ENCODE peak calls at places on chromosome 11, in eight cellular contexts. F is GM23248; C is lung; R is Panc1; T is cardiac fibroblast; Y is NB4; W is CD8-positive, alpha-beta T cell; D is endothelial cell of umbilical vein. L is an unnamed sample.

GRCh38 chr11:70503878-70504240 is 105.5 kb downstream of the CTTN start:
- DNase-seq in C (no peak), R (no peak), D (no peak), T (no peak), Y (no peak), W (no peak), F (no peak), L (no peak)

GRCh38 chr11:119700536-119701346 is 28.3 kb downstream of the NECTIN1 start:
- DNase-seq in D (no peak), C (peak; percentile 72), W (no peak), Y (peak; percentile 78), R (no peak), T (peak; percentile 37), F (peak; percentile 23), L (no peak)

GRCh38 chr11:10623797-10624761 is 55.6 kb upstream of the LYVE1 start:
- DNase-seq in R (peak; percentile 33), D (no peak), W (no peak), F (peak; percentile 22), C (peak; percentile 71), T (peak; percentile 25), Y (peak; percentile 63), L (no peak)

GRCh38 chr11:127844843-127845242 is 742.5 kb downstream of the ETS1 start:
- DNase-seq in C (no peak), F (no peak), W (no peak), D (no peak), R (no peak), Y (no peak), T (no peak), L (no peak)

GRCh38 chr11:82796970-82797594 is 63.4 kb upstream of the FAM181B start:
- DNase-seq in R (no peak), W (no peak), Y (no peak), F (no peak), D (no peak), C (no peak), T (no peak), L (peak; percentile 54)

GRCh38 chr11:120331301-120331966 is 4.8 kb upstream of the ARHGEF12 start:
- DNase-seq in T (peak; percentile 92), W (no peak), R (no peak), D (no peak), Y (no peak), C (no peak), F (peak; percentile 94), L (no peak)

GRCh38 chr11:85848556-85848955 is 6.6 kb upstream of the CCDC83 start:
- DNase-seq in R (no peak), C (no peak), Y (no peak), F (no peak), D (no peak), T (no peak), W (no peak), L (no peak)

GRCh38 chr11:76229690-76230240 is 23.5 kb upstream of the WNT11 start:
- DNase-seq in W (no peak), R (no peak), D (no peak), F (no peak), T (no peak), Y (no peak), C (no peak), L (peak; percentile 13)

GRCh38 chr11:128458316-128458715 is 129.0 kb downstream of the ETS1 start:
- DNase-seq in T (peak; percentile 90), F (peak; percentile 81), C (no peak), R (peak; percentile 69), Y (no peak), W (no peak), D (peak; percentile 62), L (no peak)

GRCh38 chr11:133343951-133344350 is 188.3 kb downstream of the OPCML start:
- DNase-seq in D (no peak), Y (peak; percentile 70), W (no peak), T (peak; percentile 4), R (no peak), C (no peak), F (no peak), L (no peak)

GRCh38 chr11:61129608-61130523 is 27.6 kb downstream of the CD5 start:
- DNase-seq in R (peak; percentile 83), D (peak; percentile 93), T (peak; percentile 88), F (peak; percentile 84), Y (peak; percentile 90), C (peak; percentile 90), W (peak; percentile 76), L (peak; percentile 81)
- H3K4me3 ChIP-seq in R (peak overlapping the region; percentile 27), D (no peak overlapping the region), T (no peak overlapping the region), F (peak overlapping the region; percentile 21), Y (no peak overlapping the region), C (no peak overlapping the region), W (no peak overlapping the region), L (no peak overlapping the region)

GRCh38 chr11:638616-639323 is 1.7 kb downstream of the DRD4 start:
- DNase-seq in T (peak; percentile 42), R (no peak), F (peak; percentile 39), C (no peak), D (no peak), W (no peak), Y (no peak), L (no peak)
- H3K4me3 ChIP-seq in T (no peak overlapping the region), R (no peak overlapping the region), F (no peak overlapping the region), C (no peak overlapping the region), D (no peak overlapping the region), W (no peak overlapping the region), Y (no peak overlapping the region), L (no peak overlapping the region)

GRCh38 chr11:64342869-64343739 is 3.1 kb downstream of the CCDC88B start:
- DNase-seq in T (no peak), W (no peak), Y (no peak), D (no peak), R (no peak), F (no peak), C (no peak), L (peak; percentile 73)
- H3K4me3 ChIP-seq in T (peak overlapping the region; percentile 34), W (no peak overlapping the region), Y (no peak overlapping the region), D (no peak overlapping the region), R (peak overlapping the region; percentile 60), F (peak overlapping the region; percentile 64), C (no peak overlapping the region), L (peak overlapping the region; percentile 64)

GRCh38 chr11:78039919-78040671 is 17.0 kb upstream of the KCTD14 start:
- DNase-seq in W (no peak), D (peak; percentile 80), R (no peak), Y (peak; percentile 76), T (peak; percentile 93), F (peak; percentile 85), C (peak; percentile 68), L (peak; percentile 79)
- H3K4me3 ChIP-seq in W (no peak overlapping the region), D (peak overlapping the region; percentile 48), R (peak overlapping the region; percentile 34), Y (peak overlapping the region; percentile 14), T (peak overlapping the region; percentile 24), F (peak overlapping the region; percentile 64), C (no peak overlapping the region), L (peak overlapping the region; percentile 45)

DNA sequence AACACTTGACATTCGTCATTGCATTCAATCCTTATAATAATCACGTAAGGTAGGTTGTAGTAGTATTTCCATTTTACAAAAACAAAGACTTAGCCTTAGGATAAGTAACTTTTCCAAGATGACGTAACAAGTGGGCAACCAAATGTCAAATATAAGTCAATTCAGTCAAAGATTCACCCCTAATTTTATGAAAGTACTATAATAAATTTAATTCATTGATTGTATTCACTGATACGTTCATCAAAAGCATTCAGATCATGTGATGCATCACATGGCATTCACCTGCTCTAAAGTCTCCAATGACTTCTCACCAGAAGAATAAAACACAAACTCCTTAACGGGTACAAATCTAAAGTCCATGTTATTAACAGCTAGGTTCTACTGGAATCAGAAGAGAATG is 2.1 kb downstream of the KIF18A start:
- DNase-seq in R (peak; percentile 33), D (no peak), F (no peak), T (no peak), W (no peak), Y (no peak), C (no peak), L (no peak)
- H3K4me3 ChIP-seq in R (peak overlapping the region; percentile 96), D (peak overlapping the region; percentile 13), F (peak overlapping the region; percentile 94), T (no peak overlapping the region), W (no peak overlapping the region), Y (peak overlapping the region; percentile 76), C (no peak overlapping the region), L (no peak overlapping the region)

GRCh38 chr11:725624-726202 is 19.7 kb downstream of the EPS8L2 start:
- DNase-seq in T (no peak), F (no peak), R (no peak), Y (no peak), D (no peak), W (no peak), C (no peak), L (peak; percentile 19)

GRCh38 chr11:724733-725386 is 18.8 kb downstream of the EPS8L2 start:
- DNase-seq in T (no peak), R (no peak), W (no peak), Y (no peak), C (no peak), F (no peak), D (no peak), L (no peak)

GRCh38 chr11:727859-728748 is 19.2 kb upstream of the TALDO1 start:
- DNase-seq in D (peak; percentile 60), W (peak; percentile 64), C (peak; percentile 89), Y (peak; percentile 80), T (peak; percentile 95), F (peak; percentile 98), R (no peak), L (peak; percentile 88)

GRCh38 chr11:727281-727701 is 20.0 kb upstream of the TALDO1 start:
- DNase-seq in W (no peak), T (no peak), D (no peak), F (peak; percentile 29), R (no peak), C (no peak), Y (no peak), L (no peak)

GRCh38 chr11:726278-726915 is 20.4 kb downstream of the EPS8L2 start:
- DNase-seq in F (peak; percentile 73), Y (no peak), C (peak; percentile 65), W (no peak), R (no peak), T (peak; percentile 33), D (no peak), L (peak; percentile 64)
- H3K4me3 ChIP-seq in F (no peak overlapping the region), Y (no peak overlapping the region), C (no peak overlapping the region), W (peak overlapping the region; percentile 62), R (no peak overlapping the region), T (no peak overlapping the region), D (no peak overlapping the region), L (peak overlapping the region; percentile 40)

GRCh38 chr11:33893711-33894401 is 2.0 kb upstream of the LMO2 start:
- DNase-seq in D (no peak), C (no peak), Y (peak; percentile 98), F (no peak), T (peak; percentile 29), W (peak; percentile 25), R (no peak), L (no peak)
- H3K4me3 ChIP-seq in D (no peak overlapping the region), C (no peak overlapping the region), Y (peak overlapping the region; percentile 98), F (no peak overlapping the region), T (no peak overlapping the region), W (peak overlapping the region; percentile 40), R (no peak overlapping the region), L (no peak overlapping the region)

DNA sequence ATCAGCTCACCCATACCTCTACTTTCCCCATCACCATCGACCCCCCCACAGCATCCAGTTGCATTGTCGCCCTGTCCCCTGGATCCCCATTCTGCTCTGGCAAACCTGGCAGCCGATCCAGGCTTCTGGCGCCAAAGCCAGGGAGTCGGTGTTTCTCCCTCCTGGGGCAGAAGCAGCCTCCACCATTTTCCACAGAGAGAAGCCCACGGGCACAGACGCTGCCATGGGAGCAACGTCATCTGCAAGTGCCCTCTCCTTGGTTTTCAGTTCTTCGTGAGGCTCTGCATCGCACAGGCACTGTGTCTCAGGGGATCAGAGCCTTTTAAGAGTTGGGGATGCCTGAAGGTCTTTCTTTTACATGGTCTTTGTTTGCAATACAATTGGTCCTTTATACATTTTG is 2.3 kb downstream of the YPEL4 start:
- DNase-seq in C (no peak), T (peak; percentile 13), W (no peak), D (no peak), F (peak; percentile 41), R (no peak), Y (no peak), L (no peak)
- H3K4me3 ChIP-seq in C (no peak overlapping the region), T (no peak overlapping the region), W (no peak overlapping the region), D (no peak overlapping the region), F (no peak overlapping the region), R (no peak overlapping the region), Y (no peak overlapping the region), L (no peak overlapping the region)

GRCh38 chr11:57424137-57424801 is 2.7 kb downstream of the SLC43A3 start:
- DNase-seq in Y (no peak), T (no peak), R (no peak), C (no peak), F (no peak), W (no peak), D (peak; percentile 10), L (no peak)
- H3K4me3 ChIP-seq in Y (peak overlapping the region; percentile 99), T (peak overlapping the region; percentile 19), R (no peak overlapping the region), C (no peak overlapping the region), F (peak overlapping the region; percentile 4), W (peak overlapping the region; percentile 47), D (no peak overlapping the region), L (peak overlapping the region; percentile 38)